ENCODE peak calls at places on chromosome 17, in four cellular contexts. P, O, G and N are unnamed samples.
A peak's percentile ranks its signal among the peaks of the same experiment; 100 is the strongest.

GRCh38 chr17:65794572-65794971 is 233.1 kb upstream of the AXIN2 start:
- DNase-seq in O (peak; percentile 45), G (peak; percentile 63), P (peak; percentile 42), N (peak; percentile 60)

GRCh38 chr17:43917348-43918025 is 10.2 kb upstream of the MPP2 start:
- DNase-seq in O (peak; percentile 37), G (no peak), P (peak; percentile 78), N (no peak)

GRCh38 chr17:66551839-66552238 is 249.4 kb downstream of the PRKCA start:
- DNase-seq in O (no peak), P (no peak), G (no peak), N (no peak)

GRCh38 chr17:55275894-55276804 is 11.4 kb downstream of the HLF start:
- DNase-seq in G (peak; percentile 74), P (no peak), O (no peak), N (no peak)

GRCh38 chr17:64236827-64237403 is 26.1 kb downstream of the TEX2 start:
- DNase-seq in P (no peak), O (peak; percentile 45), G (peak; percentile 37), N (peak; percentile 56)

GRCh38 chr17:50547736-50548083 is 736 bp downstream of the SPATA20 start:
- DNase-seq in O (no peak), G (no peak), P (no peak), N (no peak)

GRCh38 chr17:77445908-77446535 is 305.3 kb downstream of the SEC14L1 start:
- DNase-seq in O (no peak), P (no peak), G (no peak), N (no peak)

GRCh38 chr17:13372432-13372831 is 229.3 kb downstream of the HS3ST3A1 start:
- DNase-seq in O (no peak), G (no peak), P (no peak), N (no peak)

GRCh38 chr17:19383681-19384470 is 3.1 kb downstream of the MFAP4 start:
- DNase-seq in O (no peak), P (no peak), G (no peak), N (no peak)

GRCh38 chr17:34275881-34276280 is 5.9 kb downstream of the CCL7 start:
- DNase-seq in O (no peak), G (no peak), P (no peak), N (no peak)

GRCh38 chr17:35130392-35130791 is 9.0 kb downstream of the FNDC8 start:
- DNase-seq in O (no peak), G (no peak), P (no peak), N (no peak)

GRCh38 chr17:19020016-19020415 is 15.5 kb upstream of the FAM83G start:
- DNase-seq in P (no peak), G (no peak), O (no peak), N (no peak)

GRCh38 chr17:73211745-73212144 is 18.9 kb downstream of the COG1 start:
- DNase-seq in G (no peak), P (no peak), O (no peak), N (no peak)

GRCh38 chr17:67570797-67571196 is 146.9 kb upstream of the NOL11 start:
- DNase-seq in G (no peak), O (no peak), P (no peak), N (no peak)

GRCh38 chr17:64343833-64344637 is 46.6 kb downstream of the PECAM1 start:
- DNase-seq in O (no peak), P (no peak), G (peak; percentile 74), N (no peak)

GRCh38 chr17:40553694-40554534 is 11.4 kb downstream of the CCR7 start:
- DNase-seq in O (peak; percentile 83), P (peak; percentile 7), G (peak; percentile 48), N (no peak)

GRCh38 chr17:57701121-57701520 is 44.0 kb downstream of the CCDC182 start:
- DNase-seq in O (no peak), G (no peak), P (no peak), N (no peak)

GRCh38 chr17:50719144-50719923 is at the start of gene LUC7L3:
- DNase-seq in O (peak; percentile 96), G (peak; percentile 92), P (peak; percentile 93), N (peak; percentile 96)

GRCh38 chr17:70172449-70172848 is 3.1 kb downstream of the KCNJ2 start:
- DNase-seq in O (no peak), P (no peak), G (no peak), N (no peak)

GRCh38 chr17:4786516-4786915 is 352 bp upstream of the VMO1 start:
- DNase-seq in P (no peak), G (no peak), O (no peak), N (no peak)

GRCh38 chr17:73895157-73895556 is 250.9 kb upstream of the SDK2 start:
- DNase-seq in P (no peak), O (no peak), G (no peak), N (no peak)

GRCh38 chr17:5226940-5227878 is 7.5 kb downstream of the SCIMP start:
- DNase-seq in O (no peak), G (no peak), P (no peak), N (no peak)

GRCh38 chr17:65334391-65334790 is 197.2 kb downstream of the RGS9 start:
- DNase-seq in P (no peak), O (no peak), G (no peak), N (no peak)

GRCh38 chr17:73027130-73027741 is 65.3 kb downstream of the SLC39A11 start:
- DNase-seq in O (no peak), P (no peak), G (no peak), N (no peak)

GRCh38 chr17:32486701-32487459 is at the start of gene CDK5R1:
- DNase-seq in P (peak; percentile 77), G (peak; percentile 41), O (peak; percentile 84), N (peak; percentile 72)

GRCh38 chr17:32494621-32495346 is 8.0 kb downstream of the CDK5R1 start:
- DNase-seq in P (no peak), O (no peak), G (no peak), N (no peak)

DNA sequence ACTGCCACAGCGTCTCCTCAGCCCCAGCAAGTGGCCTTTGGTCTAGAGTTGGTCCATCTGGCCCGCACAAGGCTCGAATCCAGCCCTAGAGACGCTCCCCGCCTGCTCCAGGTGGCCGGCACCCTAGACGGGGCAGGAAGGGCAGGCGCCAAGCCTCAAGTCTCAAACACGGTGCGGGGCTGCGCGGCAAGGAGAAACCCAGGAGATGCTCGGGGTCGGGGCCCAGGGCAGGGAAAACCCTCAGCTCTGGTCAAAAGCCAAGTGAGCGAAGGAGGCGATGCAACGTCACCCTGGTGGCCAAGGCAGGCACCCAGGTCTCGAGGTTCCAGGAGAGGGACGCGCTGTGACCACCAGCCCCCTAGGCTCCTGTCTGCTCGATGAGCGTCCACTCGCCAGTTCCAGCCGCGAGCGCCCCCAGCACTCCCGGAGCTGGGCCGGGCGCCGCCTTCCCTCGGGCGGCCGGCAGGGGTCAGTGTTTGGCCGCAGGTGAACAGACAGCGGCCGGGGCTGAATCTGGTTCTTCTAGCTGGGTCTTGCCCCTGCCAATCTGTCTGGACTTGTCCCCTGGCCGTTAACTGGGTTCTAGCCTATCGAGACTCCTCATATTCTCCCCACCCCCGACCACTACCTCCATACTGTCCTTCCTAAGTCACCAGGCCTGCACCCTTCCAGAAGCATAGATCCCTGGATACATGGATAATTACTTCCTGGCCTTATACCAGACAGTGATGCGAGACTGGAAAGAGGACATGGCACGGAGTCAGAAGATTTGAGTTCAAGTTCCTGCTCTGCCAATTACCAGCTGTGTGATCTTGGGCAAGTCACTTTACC is 44.0 kb downstream of the PRAC1 start:
- DNase-seq in P (peak; percentile 89), O (peak; percentile 87), G (peak; percentile 48), N (peak; percentile 89)
- TF ChIP-seq SP1 in P (peak; percentile 53), O (no peak), G (no peak), N (no peak)

GRCh38 chr17:39461911-39462641 is 790 bp downstream of the CDK12 start:
- DNase-seq in G (peak; percentile 36), O (peak; percentile 81), P (peak; percentile 9), N (no peak)
- TF ChIP-seq ELF4 in G (no peak), O (no peak), P (no peak), N (no peak)

GRCh38 chr17:80732268-80732667 is 187.6 kb downstream of the RPTOR start:
- DNase-seq in O (no peak), G (no peak), P (no peak), N (no peak)

GRCh38 chr17:80727409-80727755 is 182.7 kb downstream of the RPTOR start:
- DNase-seq in P (no peak), O (no peak), G (no peak), N (no peak)

GRCh38 chr17:80731255-80731840 is 186.7 kb downstream of the RPTOR start:
- DNase-seq in P (no peak), G (no peak), O (no peak), N (no peak)

GRCh38 chr17:80729016-80729415 is 184.4 kb downstream of the RPTOR start:
- DNase-seq in O (no peak), G (no peak), P (no peak), N (no peak)

GRCh38 chr17:80730739-80731138 is 186.1 kb downstream of the RPTOR start:
- DNase-seq in P (no peak), O (no peak), G (no peak), N (no peak)
- TF ChIP-seq SP1 in P (no peak), O (no peak), G (no peak), N (no peak)

GRCh38 chr17:80082403-80083135 is 18.8 kb upstream of the GAA start:
- DNase-seq in G (peak; percentile 78), P (peak; percentile 85), O (peak; percentile 44), N (peak; percentile 87)
- TF ChIP-seq ELF4 in G (no peak), P (no peak), O (no peak), N (no peak)

DNA sequence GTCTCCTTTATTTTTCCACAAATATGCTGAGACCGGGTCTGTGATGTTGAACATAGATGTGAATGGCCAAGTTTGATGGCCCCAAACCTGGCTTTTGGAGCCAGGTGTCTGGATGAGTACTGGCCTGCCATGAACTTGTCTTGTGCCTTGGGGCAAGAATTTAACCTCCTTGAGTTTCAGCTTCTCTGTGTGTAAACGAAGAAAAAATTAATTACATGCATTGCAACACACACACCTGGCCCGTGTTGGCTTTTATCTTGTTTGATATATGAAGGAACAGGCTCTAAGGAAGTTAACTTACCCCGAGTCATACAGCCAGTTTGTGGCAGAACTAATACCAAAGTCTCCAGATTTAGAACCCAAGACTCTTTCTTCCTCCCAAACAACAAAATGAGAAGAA is 13.1 kb downstream of the FBXO39 start:
- DNase-seq in O (no peak), P (no peak), G (no peak), N (no peak)
- TF ChIP-seq SP1 in O (no peak), P (no peak), G (no peak), N (no peak)

DNA sequence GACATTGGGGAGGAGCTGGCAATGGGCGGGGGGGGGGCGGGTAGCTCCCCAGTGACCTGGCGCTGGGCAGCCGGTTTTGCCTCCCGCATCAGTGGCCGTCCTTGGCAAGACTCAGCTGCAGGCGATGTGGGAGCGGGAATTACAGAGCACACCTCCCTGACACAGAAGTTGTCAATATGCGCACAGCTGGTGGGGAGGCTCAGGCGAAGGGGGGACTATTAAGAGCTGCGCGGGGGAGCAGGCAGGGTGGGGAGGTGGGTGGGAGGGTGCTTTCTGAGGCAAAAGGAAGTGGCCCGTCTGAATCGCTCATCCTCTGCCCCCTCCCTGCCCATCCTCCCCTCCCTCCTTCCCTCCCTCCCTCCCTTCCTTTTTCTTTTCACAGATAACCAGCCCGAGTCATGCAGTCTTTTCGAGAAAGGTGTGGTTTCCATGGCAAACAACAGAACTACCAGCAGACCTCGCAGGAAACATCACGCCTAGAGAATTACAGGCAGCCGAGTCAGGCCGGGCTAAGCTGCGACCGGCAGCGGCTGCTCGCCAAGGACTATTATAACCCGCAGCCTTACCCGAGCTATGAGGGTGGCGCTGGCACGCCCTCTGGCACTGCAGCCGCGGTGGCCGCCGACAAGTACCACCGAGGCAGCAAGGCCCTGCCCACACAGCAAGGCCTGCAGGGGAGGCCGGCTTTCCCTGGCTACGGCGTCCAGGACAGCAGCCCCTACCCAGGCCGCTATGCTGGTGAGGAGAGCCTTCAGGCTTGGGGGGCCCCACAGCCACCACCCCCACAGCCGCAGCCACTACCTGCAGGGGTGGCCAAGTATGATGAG is 44.0 kb downstream of the SREBF1 start:
- DNase-seq in G (no peak), O (peak; percentile 21), P (peak; percentile 36), N (no peak)
- TF ChIP-seq ELF4 in G (no peak), O (no peak), P (no peak), N (no peak)